ENCODE peak calls at places on chromosomes 1 and 21, in eight cellular contexts. I is stimulated activated CD8-positive, alpha-beta memory T cell treated with anti-CD3 and anti-CD28 coated beads, Interleukin-4, amount 100 ng/mL, for 48 hours; U is nephron progenitor cell; G is memory B cell; O is CD8-positive, alpha-beta memory T cell; E is suprapubic skin; J is uterus; N is AG09309. V is an unnamed sample.

GRCh38 chr1:67460648-67461500 is 30.7 kb upstream of the SERBP1 start:
- DNase-seq in I (no peak), U (no peak), G (no peak), O (no peak), E (no peak), J (no peak), N (no peak), V (no peak)

GRCh38 chr1:245336149-245336983 is 181.6 kb downstream of the KIF26B start:
- DNase-seq in I (no peak), U (no peak), G (no peak), O (no peak), E (no peak), J (no peak), N (no peak), V (no peak)

GRCh38 chr1:19074361-19074901 is 118.0 kb upstream of the IFFO2 start:
- DNase-seq in I (peak), U (no peak), G (no peak), O (peak), E (no peak), J (no peak), N (no peak), V (no peak)

GRCh38 chr1:29465755-29466154 is 229.4 kb downstream of the PTPRU start:
- DNase-seq in I (no peak), U (peak), G (no peak), O (no peak), E (no peak), J (no peak), N (no peak), V (no peak)

GRCh38 chr21:45845063-45845789 is 136.3 kb upstream of the COL6A1 start:
- DNase-seq in I (no peak), U (no peak), G (no peak), O (no peak), E (no peak), J (no peak), N (no peak), V (peak)

GRCh38 chr21:25005388-25005787 is 601.9 kb downstream of the MRPL39 start:
- DNase-seq in I (no peak), U (no peak), G (no peak), O (no peak), E (no peak), J (no peak), N (no peak), V (no peak)

GRCh38 chr1:32241011-32241763 is 5.8 kb upstream of the FAM167B start:
- DNase-seq in I (peak), U (peak), G (peak), O (no peak), E (peak), J (peak), N (no peak), V (no peak)

GRCh38 chr1:1336931-1337792 is 6.1 kb downstream of the TAS1R3 start:
- DNase-seq in I (no peak), U (no peak), G (no peak), O (no peak), E (no peak), J (no peak), N (no peak), V (no peak)

GRCh38 chr1:118933051-118933781 is 54.9 kb downstream of the TBX15 start:
- DNase-seq in I (no peak), U (no peak), G (no peak), O (no peak), E (no peak), J (no peak), N (no peak), V (no peak)

GRCh38 chr1:43805340-43805739 is 98.0 kb downstream of the ST3GAL3 start:
- DNase-seq in I (no peak), U (no peak), G (no peak), O (no peak), E (no peak), J (no peak), N (no peak), V (no peak)

GRCh38 chr1:115429884-115430283 is 91.8 kb upstream of the NGF start:
- DNase-seq in I (no peak), U (no peak), G (no peak), O (no peak), E (no peak), J (no peak), N (no peak), V (no peak)

GRCh38 chr21:42317826-42318746 is 2.9 kb upstream of the TFF3 start:
- DNase-seq in I (peak), U (no peak), G (no peak), O (no peak), E (no peak), J (no peak), N (no peak), V (no peak)

GRCh38 chr1:68116643-68117235 is 66.3 kb upstream of the DIRAS3 start:
- DNase-seq in I (peak), U (peak), G (peak), O (peak), E (no peak), J (peak), N (no peak), V (no peak)

GRCh38 chr21:28444567-28444966 is 548.1 kb downstream of the LTN1 start:
- DNase-seq in I (no peak), U (no peak), G (no peak), O (no peak), E (no peak), J (peak), N (no peak), V (no peak)

GRCh38 chr21:45295576-45296365 is 8.1 kb upstream of the POFUT2 start:
- DNase-seq in I (peak), U (peak), G (no peak), O (no peak), E (peak), J (peak), N (peak), V (no peak)

GRCh38 chr1:183584155-183584554 is 6.1 kb downstream of the NCF2 start:
- DNase-seq in I (no peak), U (no peak), G (no peak), O (no peak), E (no peak), J (no peak), N (no peak), V (no peak)

GRCh38 chr1:71521655-71522264 is 440.9 kb upstream of the ZRANB2 start:
- DNase-seq in I (no peak), U (peak), G (no peak), O (no peak), E (no peak), J (no peak), N (peak), V (no peak)

GRCh38 chr1:40803902-40804301 is 20.3 kb downstream of the KCNQ4 start:
- DNase-seq in I (no peak), U (no peak), G (no peak), O (no peak), E (no peak), J (no peak), N (no peak), V (no peak)

GRCh38 chr1:158407092-158407491 is 7.8 kb upstream of the OR10T2 start:
- DNase-seq in I (no peak), U (no peak), G (no peak), O (no peak), E (no peak), J (no peak), N (no peak), V (no peak)

GRCh38 chr1:202122639-202123335 is at the start of gene GPR37L1:
- DNase-seq in I (no peak), U (peak), G (no peak), O (no peak), E (no peak), J (peak), N (no peak), V (no peak)

GRCh38 chr1:53331446-53332187 is 3.7 kb upstream of the LRP8 start:
- DNase-seq in I (no peak), U (no peak), G (no peak), O (no peak), E (peak), J (peak), N (no peak), V (no peak)

GRCh38 chr1:108617008-108617723 is 43.7 kb downstream of the HENMT1 start:
- DNase-seq in I (no peak), U (no peak), G (no peak), O (no peak), E (no peak), J (no peak), N (no peak), V (no peak)

GRCh38 chr1:44827197-44828002 is 15.7 kb downstream of the PTCH2 start:
- DNase-seq in I (no peak), U (no peak), G (no peak), O (no peak), E (no peak), J (no peak), N (no peak), V (no peak)

GRCh38 chr1:22137006-22137720 is 5.7 kb downstream of the WNT4 start:
- DNase-seq in I (no peak), U (no peak), G (no peak), O (no peak), E (no peak), J (peak), N (no peak), V (no peak)

GRCh38 chr1:13782634-13782995 is 82.6 kb downstream of the PRDM2 start:
- DNase-seq in I (no peak), U (no peak), G (no peak), O (no peak), E (no peak), J (no peak), N (no peak), V (no peak)

GRCh38 chr1:172574080-172574479 is 41.1 kb downstream of the SUCO start:
- DNase-seq in I (no peak), U (no peak), G (no peak), O (no peak), E (no peak), J (no peak), N (no peak), V (no peak)